ENCODE peak calls at places on chromosomes 16 and 17, in six cellular contexts. D is tibial artery; E is prostate gland; A is effector memory CD4-positive, alpha-beta T cell; I is adrenal gland; R is fibroblast of lung. U is an unnamed sample. For H3K36me3 and H3K9me3, the result is how much of the 10 kb centered on the place peaks cover.

GRCh38 chr17:40025991-40026815 is 11.0 kb downstream of the CSF3 start:
- DNase-seq in R (no peak), A (no peak), D (no peak), E (peak), I (no peak), U (no peak)

GRCh38 chr16:86854058-86854621 is 275.8 kb downstream of the FOXL1 start:
- DNase-seq in I (no peak), E (no peak), A (no peak), R (peak), D (no peak), U (no peak)

GRCh38 chr16:85221081-85221809 is 109.0 kb upstream of the CIBAR2 start:
- DNase-seq in D (no peak), A (no peak), E (no peak), I (no peak), R (peak), U (no peak)

GRCh38 chr16:87312008-87312407 is 5.2 kb downstream of the C16orf95 start:
- DNase-seq in A (no peak), R (no peak), E (no peak), D (no peak), I (no peak), U (no peak)

GRCh38 chr17:38735161-38735997 is 5.2 kb downstream of the CISD3 start:
- DNase-seq in I (peak), A (peak), E (no peak), D (peak), R (peak), U (peak)

GRCh38 chr17:8354196-8354595 is 14.6 kb downstream of the ODF4 start:
- DNase-seq in R (no peak), I (no peak), E (no peak), A (no peak), D (no peak), U (no peak)

GRCh38 chr17:82338858-82339633 is 5.5 kb upstream of the SECTM1 start:
- DNase-seq in R (peak), D (no peak), A (no peak), E (peak), I (peak), U (no peak)

GRCh38 chr17:38871247-38871991 is 1.6 kb downstream of the LASP1 start:
- DNase-seq in A (peak), E (peak), R (peak), I (peak), D (peak), U (peak)

GRCh38 chr16:17470871-17471744 is at the start of gene XYLT1:
- DNase-seq in D (peak), I (peak), R (peak), A (peak), E (peak), U (peak)

GRCh38 chr16:78523212-78523995 is 423.9 kb downstream of the WWOX start:
- DNase-seq in R (no peak), I (no peak), D (no peak), E (no peak), A (no peak), U (no peak)

GRCh38 chr16:11459722-11460121 is 114.5 kb downstream of the RMI2 start:
- DNase-seq in E (no peak), A (no peak), R (no peak), D (no peak), I (no peak), U (no peak)

GRCh38 chr17:17355426-17355825 is 52.3 kb downstream of the NT5M start:
- DNase-seq in I (no peak), E (no peak), R (no peak), A (no peak), D (peak), U (no peak)

GRCh38 chr16:6009151-6009550 is 911.6 kb upstream of the EEF2KMT start:
- DNase-seq in D (no peak), I (no peak), E (no peak), R (no peak), A (no peak), U (no peak)

GRCh38 chr17:16281351-16281750 is 64.3 kb downstream of the PIGL start:
- DNase-seq in I (no peak), E (no peak), R (peak), D (no peak), A (no peak), U (no peak)

GRCh38 chr16:85370881-85371651 is 242.1 kb upstream of the GSE1 start:
- DNase-seq in E (peak), D (peak), I (peak), R (peak), A (no peak), U (peak)

GRCh38 chr17:40121191-40121885 is 433 bp upstream of the MSL1 start:
- DNase-seq in E (no peak), I (peak), A (no peak), R (peak), D (no peak), U (peak)

GRCh38 chr17:7354262-7354781 is 634 bp upstream of the TMEM95 start:
- DNase-seq in I (no peak), E (no peak), R (peak), A (no peak), D (no peak), U (no peak)

GRCh38 chr17:2025220-2025621 is at the start of gene RTN4RL1:
- DNase-seq in I (peak), E (peak), D (peak), R (peak), A (peak), U (peak)

GRCh38 chr17:40190197-40191021 is 13.1 kb downstream of the RAPGEFL1 start:
- DNase-seq in R (no peak), A (no peak), D (no peak), E (no peak), I (no peak), U (no peak)

GRCh38 chr16:12500771-12501170 is 302.9 kb downstream of the CPPED1 start:
- DNase-seq in A (no peak), I (no peak), D (no peak), E (no peak), R (no peak), U (no peak)

GRCh38 chr17:49218941-49219913 is 8.7 kb downstream of the ABI3 start:
- DNase-seq in D (no peak), A (peak), E (no peak), R (no peak), I (peak), U (peak)

GRCh38 chr17:15279011-15279477 is 13.9 kb upstream of the PMP22 start:
- DNase-seq in D (no peak), E (no peak), R (peak), A (no peak), I (no peak), U (no peak)

GRCh38 chr16:20153444-20153843 is 79.8 kb upstream of the GPR139 start:
- DNase-seq in E (no peak), D (no peak), A (no peak), R (no peak), I (no peak), U (no peak)

GRCh38 chr17:79925242-79925957 is 86.2 kb upstream of the CBX4 start:
- DNase-seq in A (no peak), I (peak), D (no peak), E (peak), R (peak), U (peak)

GRCh38 chr17:13273744-13274295 is 256.0 kb upstream of the ELAC2 start:
- DNase-seq in I (no peak), A (no peak), E (no peak), R (no peak), D (no peak), U (no peak)

GRCh38 chr17:58331815-58332719 is 3.5 kb upstream of the TSPOAP1 start:
- DNase-seq in I (peak), A (peak), D (peak), E (no peak), R (no peak), U (peak)

GRCh38 chr16:2971985-2972784 is 3.0 kb downstream of the PAQR4 start:
- DNase-seq in I (no peak), E (no peak), R (no peak), D (no peak), A (no peak), U (no peak)

GRCh38 chr17:63645775-63646491 is 23.7 kb downstream of the MAP3K3 start:
- DNase-seq in E (no peak), D (no peak), R (no peak), A (no peak), I (no peak), U (no peak)

GRCh38 chr17:42107597-42108576 is 4.6 kb downstream of the DHX58 start:
- DNase-seq in D (no peak), E (peak), A (peak), I (peak), R (peak), U (peak)

GRCh38 chr16:19583665-19584300 is 28.3 kb downstream of the VPS35L start:
- DNase-seq in R (peak), A (no peak), I (peak), E (peak), D (no peak), U (no peak)

GRCh38 chr17:35774499-35774898 is 13.8 kb downstream of the C17orf50 start:
- DNase-seq in E (peak), R (peak), I (no peak), D (peak), A (no peak), U (no peak)

GRCh38 chr16:3023415-3023668 is 400 bp downstream of the HCFC1R1 start:
- DNase-seq in E (no peak), I (peak), D (no peak), A (no peak), R (peak), U (no peak)

GRCh38 chr16:84478172-84478948 is 26.1 kb downstream of the MEAK7 start:
- DNase-seq in E (peak), R (peak), A (no peak), D (no peak), I (peak), U (no peak)

GRCh38 chr17:75124041-75124818 is 7.3 kb downstream of the NT5C start:
- DNase-seq in D (peak), A (peak), R (peak), I (peak), E (peak), U (peak)

GRCh38 chr17:32780721-32781120 is 96.2 kb downstream of the MYO1D start:
- DNase-seq in D (no peak), R (no peak), E (no peak), A (no peak), I (no peak), U (no peak)

GRCh38 chr16:13697013-13697412 is 222.9 kb upstream of the ERCC4 start:
- DNase-seq in A (no peak), E (no peak), I (no peak), D (no peak), R (no peak), U (no peak)

GRCh38 chr17:44266402-44267164 is 1.4 kb downstream of the SLC4A1 start:
- DNase-seq in D (no peak), E (no peak), A (no peak), I (peak), R (peak), U (no peak)

GRCh38 chr16:89103781-89104180 is 10.1 kb downstream of the ACSF3 start:
- DNase-seq in I (no peak), A (no peak), D (no peak), R (no peak), E (no peak), U (no peak)

GRCh38 chr16:89102035-89102776 is 8.6 kb downstream of the ACSF3 start:
- DNase-seq in R (no peak), E (no peak), A (no peak), I (no peak), D (no peak), U (no peak)

GRCh38 chr16:89101303-89102034 is 7.8 kb downstream of the ACSF3 start:
- DNase-seq in E (no peak), A (no peak), R (no peak), D (no peak), I (no peak), U (no peak)

GRCh38 chr16:89103156-89103555 is 9.5 kb downstream of the ACSF3 start:
- DNase-seq in R (no peak), I (no peak), E (no peak), A (no peak), D (no peak), U (no peak)

DNA sequence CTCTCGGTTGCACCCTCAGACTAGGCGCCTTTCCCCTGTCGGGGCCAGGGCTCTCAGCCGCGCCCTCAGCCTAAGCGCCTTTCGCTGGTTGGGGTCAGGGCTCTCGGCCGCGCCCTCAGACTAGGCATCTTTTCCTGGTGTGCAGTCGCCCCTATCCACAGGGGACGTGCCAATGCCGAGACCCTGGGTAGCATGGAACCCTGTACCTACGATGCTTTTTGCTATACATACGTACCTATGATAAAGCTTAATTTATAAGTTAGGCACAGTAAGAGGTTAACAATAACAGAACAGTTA is 9.1 kb downstream of the ACSF3 start:
- DNase-seq in R (no peak), I (no peak), D (no peak), E (no peak), A (no peak), U (no peak)
- H3K36me3 ChIP-seq in R (under half), I (under half), D (under half), E (under half), A (half or more), U (half or more)

GRCh38 chr17:73939808-73940207 is 263.7 kb upstream of the RPL38 start:
- DNase-seq in A (no peak), E (no peak), D (no peak), I (no peak), R (no peak), U (no peak)
- H3K9me3 ChIP-seq in A (under half), E (under half), D (under half), I (under half), R (under half), U (under half)

GRCh38 chr17:700504-701094 is 14.0 kb downstream of the VPS53 start:
- DNase-seq in A (no peak), D (no peak), R (peak), I (peak), E (no peak), U (no peak)

GRCh38 chr17:705011-705410 is 9.6 kb downstream of the VPS53 start:
- DNase-seq in I (peak), D (no peak), A (no peak), R (no peak), E (no peak), U (no peak)

GRCh38 chr17:705863-706262 is 8.8 kb downstream of the VPS53 start:
- DNase-seq in R (no peak), I (peak), A (no peak), E (no peak), D (no peak), U (no peak)

GRCh38 chr17:704111-704864 is 10.4 kb downstream of the VPS53 start:
- DNase-seq in D (no peak), I (peak), E (no peak), R (no peak), A (no peak), U (no peak)

DNA sequence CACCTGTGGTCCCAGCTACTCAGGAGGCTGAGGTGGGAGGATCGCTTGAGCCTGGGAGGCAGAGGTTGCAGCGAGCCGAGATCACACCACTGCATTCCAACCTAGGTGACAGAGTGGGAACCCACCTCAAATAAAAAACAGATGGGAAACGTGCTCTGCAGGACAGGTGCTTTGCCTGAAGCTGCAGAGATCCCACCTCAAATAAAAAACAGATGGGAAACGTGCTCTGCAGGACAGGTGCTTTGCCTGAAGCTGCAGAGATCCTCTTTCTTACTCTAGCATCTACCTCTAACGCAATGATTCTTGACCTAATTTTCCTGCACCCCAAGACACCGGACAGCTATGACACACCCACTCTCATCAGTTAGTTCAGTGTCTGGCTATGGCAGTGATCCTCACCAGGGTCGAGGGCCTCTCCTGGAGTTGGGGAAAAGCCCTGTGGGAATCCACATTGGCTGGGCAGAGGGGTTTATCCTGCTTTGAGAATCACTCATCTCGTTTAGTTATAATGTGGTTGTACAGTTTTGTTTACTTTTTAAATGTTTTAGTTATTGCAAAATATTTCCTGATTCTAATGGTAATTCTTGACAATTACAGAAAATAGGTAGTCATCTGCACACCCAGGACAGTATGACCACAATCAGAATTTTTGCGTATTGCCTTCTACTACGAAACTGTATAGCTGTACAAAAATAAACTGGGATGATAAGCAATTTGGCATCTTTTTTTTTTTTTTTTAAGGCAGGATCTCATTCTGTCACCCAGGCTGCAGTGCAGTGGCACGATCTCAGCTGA is 11.4 kb downstream of the VPS53 start:
- DNase-seq in A (no peak), D (no peak), R (no peak), E (no peak), I (peak), U (no peak)
- H3K36me3 ChIP-seq in A (under half), D (under half), R (under half), E (under half), I (under half), U (under half)

DNA sequence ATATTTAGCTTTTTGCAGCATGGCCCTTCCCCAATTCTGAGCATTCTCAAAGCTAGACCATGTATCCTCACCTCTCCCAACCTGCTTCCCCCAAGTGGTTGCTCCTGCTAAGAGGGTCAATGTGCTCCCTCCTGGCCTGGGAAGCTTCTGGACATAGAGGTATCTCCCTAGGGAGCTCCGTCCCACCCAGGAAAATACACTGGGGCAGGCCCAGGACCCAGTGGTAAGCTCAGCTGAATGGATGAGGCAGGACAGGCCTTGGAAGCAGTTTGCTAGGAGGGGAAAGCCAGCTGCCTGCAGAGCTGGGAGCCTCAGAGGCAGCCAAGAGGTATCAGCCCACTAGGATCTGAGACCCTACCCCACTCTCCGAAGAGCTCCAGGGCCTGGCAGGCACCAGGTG is 1721.6 kb downstream of the TP53TG3F start:
- DNase-seq in R (no peak), I (no peak), E (no peak), A (no peak), D (no peak), U (no peak)
- H3K9me3 ChIP-seq in R (under half), I (under half), E (under half), A (under half), D (under half), U (under half)